ENCODE peak calls at places on chromosomes 1 and 21, in four cellular contexts. B, A, V and I are unnamed samples.
A peak's percentile ranks its signal among the peaks of the same experiment; 100 is the strongest.

GRCh38 chr1:151124763-151125403 is 21.5 kb downstream of the SEMA6C start:
- DNase-seq in V (no peak), B (no peak), A (no peak), I (no peak)

GRCh38 chr1:219177363-219177762 is 3.7 kb downstream of the LYPLAL1 start:
- DNase-seq in A (no peak), V (no peak), B (no peak), I (peak; percentile 17)

GRCh38 chr1:87331319-87332269 is 2.9 kb downstream of the LMO4 start:
- DNase-seq in A (peak; percentile 88), V (peak; percentile 76), B (peak; percentile 51), I (peak; percentile 59)

GRCh38 chr1:169999357-169999756 is 75.1 kb downstream of the KIFAP3 start:
- DNase-seq in B (no peak), A (peak; percentile 6), V (no peak), I (peak; percentile 13)

GRCh38 chr1:113675299-113675698 is 84.0 kb downstream of the PHTF1 start:
- DNase-seq in V (no peak), A (no peak), B (no peak), I (no peak)

GRCh38 chr1:208681878-208682663 is 437.9 kb upstream of the PLXNA2 start:
- DNase-seq in A (no peak), B (no peak), V (no peak), I (no peak)

GRCh38 chr1:26358411-26359384 is 4.8 kb upstream of the CRYBG2 start:
- DNase-seq in V (peak; percentile 70), A (no peak), B (no peak), I (no peak)

GRCh38 chr1:77539510-77540142 is 142.8 kb downstream of the ZZZ3 start:
- DNase-seq in A (no peak), B (no peak), V (no peak), I (no peak)

GRCh38 chr1:43704838-43705237 is 2.5 kb upstream of the ST3GAL3 start:
- DNase-seq in A (no peak), V (no peak), B (no peak), I (peak; percentile 64)

GRCh38 chr1:247084771-247085170 is 6.2 kb upstream of the ZNF670 start:
- DNase-seq in B (no peak), V (no peak), A (no peak), I (no peak)

GRCh38 chr21:28436286-28436932 is 556.3 kb downstream of the LTN1 start:
- DNase-seq in V (no peak), A (no peak), B (no peak), I (no peak)

GRCh38 chr1:36465731-36466369 is 1.7 kb upstream of the MRPS15 start:
- DNase-seq in V (no peak), B (no peak), A (no peak), I (no peak)

GRCh38 chr1:41102208-41102607 is 80.7 kb upstream of the SLFNL1 start:
- DNase-seq in B (peak; percentile 86), A (peak; percentile 86), V (peak; percentile 89), I (peak; percentile 96)

GRCh38 chr1:212583082-212583615 is 25.4 kb upstream of the ATF3 start:
- DNase-seq in A (no peak), B (no peak), V (no peak), I (no peak)

GRCh38 chr21:37863842-37864241 is 52.4 kb downstream of the KCNJ6 start:
- DNase-seq in V (no peak), B (no peak), A (no peak), I (peak; percentile 31)

GRCh38 chr1:155947741-155948140 is 6.3 kb downstream of the RXFP4 start:
- DNase-seq in A (no peak), V (no peak), B (no peak), I (no peak)

DNA sequence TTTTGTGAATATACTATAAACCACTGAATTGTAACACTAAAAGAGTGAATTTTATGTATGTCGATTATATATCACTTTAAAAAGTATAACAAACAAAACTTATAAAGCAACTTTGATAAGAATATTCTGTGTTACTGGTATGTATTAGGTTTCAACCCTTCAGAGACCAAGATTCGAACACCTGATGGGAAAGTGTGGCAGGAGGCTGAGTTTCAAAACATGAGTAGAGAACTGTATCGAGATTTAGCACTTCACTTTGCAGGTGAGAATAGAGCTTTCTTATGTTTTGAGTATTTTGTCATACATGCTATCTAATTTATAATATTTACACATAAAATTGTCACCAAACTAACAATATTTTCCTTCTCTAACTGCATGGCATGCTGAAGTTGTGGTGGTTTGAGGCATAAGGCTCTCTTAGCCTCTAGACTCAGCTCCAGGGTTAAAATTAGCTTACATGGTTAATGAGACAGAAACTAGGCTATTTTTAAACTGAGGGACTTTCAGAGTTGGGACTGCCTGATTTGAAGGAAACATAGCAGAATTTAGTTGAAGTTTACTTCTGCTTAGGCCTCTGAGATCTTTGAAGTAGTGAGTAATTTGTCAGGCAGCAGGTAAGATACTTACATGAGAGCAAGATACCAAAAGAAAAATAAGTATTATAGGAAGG is 48.6 kb downstream of the CEP350 start:
- DNase-seq in A (no peak), B (no peak), V (no peak), I (no peak)
- TF ChIP-seq POLR2A in A (no peak), B (no peak), V (no peak), I (no peak)

GRCh38 chr1:84957956-84958355 is 39.0 kb downstream of the MCOLN2 start:
- DNase-seq in A (no peak), V (no peak), B (no peak), I (no peak)

GRCh38 chr1:84960371-84960770 is 36.5 kb downstream of the MCOLN2 start:
- DNase-seq in V (no peak), B (no peak), A (no peak), I (peak; percentile 40)

GRCh38 chr1:84961316-84961715 is 35.6 kb downstream of the MCOLN2 start:
- DNase-seq in V (no peak), B (no peak), A (no peak), I (no peak)

GRCh38 chr1:84956655-84957054 is 40.3 kb downstream of the MCOLN2 start:
- DNase-seq in B (no peak), A (no peak), V (no peak), I (no peak)

GRCh38 chr1:84959294-84959693 is 37.6 kb downstream of the MCOLN2 start:
- DNase-seq in V (no peak), A (no peak), B (no peak), I (no peak)
- H3K4me1 ChIP-seq in V (no peaks in the 10 kb centered on the region), A (no peaks in the 10 kb centered on the region), B (no peaks in the 10 kb centered on the region), I (peaks cover 15% of the 10 kb centered on the region)

DNA sequence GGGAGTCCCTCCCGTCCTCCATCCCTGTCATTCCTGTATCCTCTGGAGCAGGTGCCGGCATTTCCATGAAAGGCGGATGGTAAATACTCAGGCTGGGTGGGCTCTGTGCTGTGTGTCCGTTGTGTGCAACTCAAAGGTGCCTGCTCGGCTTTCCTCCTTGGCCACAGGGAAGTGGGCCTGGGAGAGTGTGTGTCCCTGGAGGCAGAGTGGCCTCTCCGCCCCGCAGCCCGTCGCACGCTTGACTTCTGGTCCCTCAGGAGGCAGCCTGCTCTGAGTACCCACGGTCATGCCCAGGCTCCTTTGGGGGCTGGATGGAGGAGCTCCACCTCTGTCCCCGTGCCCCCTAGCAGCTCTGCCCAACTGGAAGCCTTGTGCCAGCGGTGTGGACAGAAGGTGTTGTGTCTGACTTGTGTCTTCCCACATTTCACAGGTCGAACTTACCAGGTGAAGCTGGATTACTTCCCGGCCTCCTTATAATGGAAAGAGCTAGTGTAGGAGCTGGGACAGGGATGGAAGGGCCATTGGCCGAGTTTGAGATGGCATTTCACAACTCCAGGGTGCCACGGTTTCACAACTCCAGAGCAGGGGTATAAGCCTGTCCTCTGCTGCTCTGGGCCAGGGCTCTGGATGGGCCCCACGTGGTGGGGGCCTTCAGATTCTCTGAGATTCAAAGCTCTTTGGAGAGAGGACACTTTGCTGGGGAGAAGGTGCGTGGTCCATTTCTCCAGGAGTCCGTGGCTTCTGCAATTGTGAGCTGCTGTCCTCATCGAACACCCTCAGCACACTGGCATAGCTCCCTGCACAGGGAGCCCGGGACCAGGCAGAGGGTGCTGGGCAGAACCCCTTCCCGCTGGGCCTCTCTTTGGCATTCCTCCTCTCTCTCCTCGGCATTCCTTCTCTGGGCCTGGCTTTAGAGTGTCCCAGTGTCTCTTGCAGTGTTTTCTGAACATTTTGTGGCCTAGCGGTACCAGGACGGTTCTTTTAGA is 152.7 kb upstream of the COL6A1 start:
- DNase-seq in A (no peak), B (no peak), V (no peak), I (no peak)
- H3K4me3 ChIP-seq in A (no peak overlapping the region), B (no peak overlapping the region), V (no peak overlapping the region), I (no peak overlapping the region)

GRCh38 chr1:233615571-233615970 is 1.7 kb downstream of the KCNK1 start:
- DNase-seq in B (no peak), V (no peak), A (no peak), I (no peak)

GRCh38 chr1:233613252-233614172 is at the start of gene KCNK1:
- DNase-seq in V (peak; percentile 86), A (peak; percentile 25), B (peak; percentile 70), I (peak; percentile 67)

GRCh38 chr1:233614743-233615521 is 1.0 kb downstream of the KCNK1 start:
- DNase-seq in V (peak; percentile 37), B (peak; percentile 45), A (no peak), I (peak; percentile 32)

GRCh38 chr1:233617025-233617424 is 3.1 kb downstream of the KCNK1 start:
- DNase-seq in A (no peak), B (no peak), V (no peak), I (no peak)

DNA sequence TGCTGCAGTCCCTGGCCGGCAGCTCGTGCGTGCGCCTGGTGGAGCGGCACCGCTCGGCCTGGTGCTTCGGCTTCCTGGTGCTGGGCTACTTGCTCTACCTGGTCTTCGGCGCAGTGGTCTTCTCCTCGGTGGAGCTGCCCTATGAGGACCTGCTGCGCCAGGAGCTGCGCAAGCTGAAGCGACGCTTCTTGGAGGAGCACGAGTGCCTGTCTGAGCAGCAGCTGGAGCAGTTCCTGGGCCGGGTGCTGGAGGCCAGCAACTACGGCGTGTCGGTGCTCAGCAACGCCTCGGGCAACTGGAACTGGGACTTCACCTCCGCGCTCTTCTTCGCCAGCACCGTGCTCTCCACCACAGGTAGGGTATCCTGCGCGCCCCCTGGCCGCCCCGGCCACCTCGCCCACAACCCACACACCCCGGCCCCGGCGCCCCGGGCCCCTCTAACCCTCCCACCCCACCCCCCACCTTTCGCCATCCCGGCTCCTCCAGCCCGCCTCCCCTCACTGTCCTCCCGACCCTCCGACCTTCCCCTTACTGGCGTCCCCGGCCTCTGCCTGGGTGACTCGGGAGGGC is 352 bp downstream of the KCNK1 start:
- DNase-seq in B (peak; percentile 35), V (peak; percentile 46), A (no peak), I (peak; percentile 61)
- TF ChIP-seq POLR2A in B (no peak), V (no peak), A (no peak), I (no peak)